ENCODE peak calls at places on chromosomes 13 and 19, in four cellular contexts. M is CD4-positive, alpha-beta T cell; J is H9; O is CD14-positive monocyte. Q is an unnamed sample.

GRCh38 chr19:57279418-57280164 is 694 bp upstream of the ZNF460 start:
- DNase-seq in J (peak; percentile 95), O (peak; percentile 90), M (peak; percentile 66), Q (peak; percentile 86)

GRCh38 chr19:44847144-44848035 is 1.3 kb downstream of the NECTIN2 start:
- DNase-seq in M (no peak), O (no peak), J (peak; percentile 81), Q (no peak)

GRCh38 chr13:30581582-30581981 is 36.1 kb upstream of the USPL1 start:
- DNase-seq in J (no peak), O (no peak), M (no peak), Q (peak; percentile 47)

GRCh38 chr13:53343345-53343744 is 314.7 kb downstream of the OLFM4 start:
- DNase-seq in M (no peak), O (no peak), J (peak; percentile 79), Q (no peak)

GRCh38 chr13:35979378-35979911 is 151.7 kb downstream of the DCLK1 start:
- DNase-seq in J (no peak), M (no peak), O (no peak), Q (no peak)

GRCh38 chr13:29753593-29754485 is 96.6 kb downstream of the UBL3 start:
- DNase-seq in M (no peak), J (no peak), O (no peak), Q (no peak)

GRCh38 chr19:58579473-58580142 is 6.5 kb upstream of the MZF1 start:
- DNase-seq in O (no peak), J (no peak), M (no peak), Q (no peak)

GRCh38 chr19:18896421-18896841 is 473 bp upstream of the CERS1 start:
- DNase-seq in O (no peak), J (no peak), M (no peak), Q (no peak)

GRCh38 chr13:41426047-41426446 is 31.3 kb upstream of the RGCC start:
- DNase-seq in M (no peak), J (no peak), O (no peak), Q (no peak)

GRCh38 chr13:49649244-49649962 is 21.1 kb downstream of the ARL11 start:
- DNase-seq in J (no peak), O (no peak), M (no peak), Q (no peak)

GRCh38 chr13:101572456-101572855 is 120.0 kb downstream of the ITGBL1 start:
- DNase-seq in M (no peak), O (no peak), J (no peak), Q (no peak)

GRCh38 chr19:13398780-13399726 is 107.2 kb downstream of the CACNA1A start:
- DNase-seq in J (no peak), O (no peak), M (no peak), Q (no peak)

GRCh38 chr13:30722361-30722760 is 13.0 kb upstream of the ALOX5AP start:
- DNase-seq in O (no peak), M (no peak), J (no peak), Q (no peak)

GRCh38 chr13:76723551-76724232 is 162.5 kb downstream of the KCTD12 start:
- DNase-seq in J (peak; percentile 34), M (no peak), O (peak; percentile 53), Q (no peak)

GRCh38 chr19:17405250-17406038 is at the start of gene BST2:
- DNase-seq in J (peak; percentile 64), O (peak; percentile 75), M (no peak), Q (peak; percentile 94)

GRCh38 chr19:47284324-47284899 is 9.7 kb downstream of the INAFM1 start:
- DNase-seq in O (no peak), M (no peak), J (no peak), Q (peak; percentile 56)

GRCh38 chr13:42548731-42549554 is 25.0 kb upstream of the TNFSF11 start:
- DNase-seq in J (no peak), O (no peak), M (no peak), Q (peak; percentile 79)

GRCh38 chr19:45955905-45956608 is 17.6 kb downstream of the NOVA2 start:
- DNase-seq in M (no peak), J (no peak), O (no peak), Q (no peak)

GRCh38 chr13:98192008-98192407 is 14.9 kb upstream of the RNF113B start:
- DNase-seq in M (no peak), J (no peak), O (no peak), Q (no peak)

GRCh38 chr13:98188544-98189166 is 11.6 kb upstream of the RNF113B start:
- DNase-seq in J (no peak), M (no peak), O (no peak), Q (no peak)

GRCh38 chr13:98190889-98191444 is 13.9 kb upstream of the RNF113B start:
- DNase-seq in O (no peak), J (no peak), M (no peak), Q (no peak)

GRCh38 chr13:98187862-98188261 is 10.8 kb upstream of the RNF113B start:
- DNase-seq in M (no peak), O (no peak), J (no peak), Q (no peak)

DNA sequence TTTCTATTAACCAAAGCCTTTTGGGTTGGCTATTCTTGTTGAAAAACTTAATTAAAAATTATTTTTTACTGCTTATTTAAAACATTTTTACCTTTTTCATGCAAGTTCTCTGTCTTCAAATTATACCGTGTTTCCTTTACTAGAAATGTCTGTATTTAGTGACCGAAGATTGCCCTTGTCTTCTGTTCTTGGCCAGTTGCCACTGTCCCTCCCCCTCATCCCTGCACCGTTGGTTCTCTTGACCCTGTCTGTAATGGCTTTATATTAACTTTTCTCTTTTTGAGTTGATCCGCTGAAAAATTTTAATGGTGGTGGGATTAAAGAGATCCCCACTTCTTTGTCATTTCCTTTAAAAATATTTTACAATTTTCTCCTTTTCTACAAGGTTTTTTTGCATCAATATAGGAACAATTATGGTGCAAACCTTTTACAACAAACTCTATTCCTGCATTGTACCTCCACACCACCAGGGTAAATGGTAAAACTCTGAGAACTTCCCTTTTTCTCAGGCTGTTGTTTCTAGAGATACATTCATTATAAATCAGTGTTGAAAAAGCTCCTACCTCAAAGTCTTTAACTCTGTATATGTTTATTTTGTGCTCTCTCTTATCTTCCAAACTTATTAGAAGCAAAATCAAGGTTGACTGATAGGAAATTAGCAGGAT is 12.9 kb upstream of the RNF113B start:
- DNase-seq in M (no peak), J (no peak), O (no peak), Q (no peak)
- TF ChIP-seq CTCF in M (no peak), J (no peak), O (peak; percentile 1), Q (no peak)

DNA sequence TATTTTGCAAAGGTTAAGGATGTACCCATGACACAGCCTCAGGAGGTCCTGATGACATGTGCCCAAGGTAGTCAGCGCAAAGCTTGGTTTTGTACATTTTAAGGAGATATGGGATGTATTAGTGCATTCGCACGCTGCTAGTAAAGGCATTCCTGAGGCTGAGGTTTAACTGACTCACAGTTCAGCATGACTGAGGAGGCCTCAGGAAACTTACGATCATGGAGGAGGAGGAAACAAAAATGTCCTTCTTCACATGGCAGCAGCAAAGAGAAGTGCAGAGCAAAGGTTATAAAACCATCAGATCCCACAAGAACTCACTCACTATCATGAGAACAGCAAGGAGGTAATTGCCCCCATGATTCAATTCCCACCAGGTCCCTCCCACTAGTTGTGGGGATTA is 1017.4 kb downstream of the EFNB2 start:
- DNase-seq in M (no peak), J (no peak), O (no peak), Q (no peak)
- TF ChIP-seq CTCF in M (no peak), J (no peak), O (no peak), Q (no peak)

GRCh38 chr13:95870421-95870820 is 182.8 kb downstream of the UGGT2 start:
- DNase-seq in O (no peak), J (no peak), M (no peak), Q (no peak)
- TF ChIP-seq CTCF in O (no peak), J (no peak), M (no peak), Q (no peak)

GRCh38 chr13:78491978-78492377 is 111.4 kb downstream of the POU4F1 start:
- DNase-seq in O (no peak), M (no peak), J (no peak), Q (no peak)
- TF ChIP-seq CTCF in O (no peak), M (no peak), J (no peak), Q (no peak)

GRCh38 chr19:34241513-34242337 is 12.6 kb upstream of the GARRE1 start:
- DNase-seq in J (peak; percentile 92), O (no peak), M (peak; percentile 8), Q (peak; percentile 48)
- TF ChIP-seq CTCF in J (peak; percentile 85), O (no peak), M (no peak), Q (no peak)

GRCh38 chr19:7486923-7487322 is 1.9 kb downstream of the PEX11G start:
- DNase-seq in O (no peak), J (no peak), M (no peak), Q (no peak)

GRCh38 chr19:7494416-7495098 is 5.7 kb upstream of the PEX11G start:
- DNase-seq in M (no peak), O (no peak), J (no peak), Q (no peak)

GRCh38 chr19:7488736-7489353 is at the start of gene PEX11G:
- DNase-seq in O (peak; percentile 86), M (peak; percentile 84), J (peak; percentile 94), Q (peak; percentile 100)

GRCh38 chr19:7492142-7493055 is 3.6 kb upstream of the PEX11G start:
- DNase-seq in M (no peak), J (no peak), O (peak; percentile 95), Q (no peak)

GRCh38 chr19:7489609-7490044 is 792 bp upstream of the PEX11G start:
- DNase-seq in J (no peak), M (no peak), O (no peak), Q (peak; percentile 13)
- TF ChIP-seq CTCF in J (peak; percentile 15), M (no peak), O (no peak), Q (no peak)

DNA sequence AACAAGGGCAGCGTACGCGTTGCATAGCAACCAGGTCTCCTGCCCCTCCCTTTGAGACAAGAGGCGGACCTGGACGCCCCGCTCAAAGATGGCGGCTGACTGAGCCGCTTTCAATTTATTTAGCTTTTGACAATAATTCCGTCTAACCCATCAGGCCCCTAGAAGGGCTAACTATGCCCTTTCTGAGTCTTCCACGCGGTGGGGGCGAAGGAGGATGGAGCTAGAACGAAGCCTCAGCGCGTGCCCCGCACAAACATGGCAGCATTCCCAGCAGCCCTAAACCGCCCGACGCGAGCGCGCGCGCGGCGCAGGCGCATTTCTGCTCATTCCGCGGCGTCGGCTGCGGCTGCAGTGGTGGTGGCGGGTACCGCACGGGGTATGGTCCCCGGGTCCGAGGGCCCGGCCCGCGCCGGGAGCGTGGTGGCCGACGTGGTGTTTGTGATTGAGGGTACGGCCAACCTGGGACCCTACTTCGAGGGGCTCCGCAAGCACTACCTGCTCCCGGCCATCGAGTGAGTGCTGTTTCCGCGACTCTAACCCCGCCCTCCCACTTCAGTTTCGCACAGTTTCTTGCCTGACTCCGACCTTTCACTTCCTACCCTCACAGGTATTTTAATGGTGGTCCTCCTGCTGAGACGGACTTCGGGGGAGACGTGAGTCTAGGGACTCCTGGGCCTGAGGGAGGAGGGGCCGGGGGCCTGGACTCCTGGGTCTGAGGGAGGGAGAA is at the start of gene MED25:
- DNase-seq in J (peak; percentile 85), O (peak; percentile 83), M (peak; percentile 93), Q (peak; percentile 93)
- TF ChIP-seq CTCF in J (peak; percentile 37), O (peak; percentile 23), M (peak; percentile 38), Q (no peak)

GRCh38 chr19:1608414-1609391 is 3.4 kb upstream of the UQCR11 start:
- DNase-seq in M (peak; percentile 22), O (no peak), J (no peak), Q (no peak)
- TF ChIP-seq CTCF in M (no peak), O (no peak), J (no peak), Q (no peak)

Q was measured in GM13976.